ENCODE peak calls at places on chromosomes 5 and 9, in five cellular contexts. Q is HFF-Myc, S is PC-9, H is endothelial cell, J is choroid plexus epithelial cell. F is an unnamed sample.

GRCh38 chr9:132197856-132198550 is 36.1 kb downstream of the NTNG2 start:
- DNase-seq in J (no peak), S (no peak), Q (no peak), H (no peak), F (no peak)

GRCh38 chr5:32291591-32291990 is 21.1 kb downstream of the MTMR12 start:
- DNase-seq in S (peak), H (no peak), J (no peak), Q (no peak), F (no peak)

GRCh38 chr5:176823076-176823481 is 12.7 kb downstream of the UNC5A start:
- DNase-seq in Q (no peak), S (peak), J (no peak), H (no peak), F (no peak)

GRCh38 chr9:114803886-114804285 is 2.0 kb downstream of the TNFSF15 start:
- DNase-seq in H (no peak), Q (no peak), J (peak), S (no peak), F (no peak)

GRCh38 chr9:114291064-114291474 is 31.8 kb upstream of the ORM1 start:
- DNase-seq in H (peak), S (no peak), Q (no peak), J (peak), F (peak)

GRCh38 chr9:111728617-111729366 is 65.9 kb downstream of the SHOC1 start:
- DNase-seq in J (peak), H (no peak), S (peak), Q (peak), F (no peak)

GRCh38 chr9:74773886-74774479 is 113.7 kb downstream of the TRPM6 start:
- DNase-seq in Q (peak), H (peak), S (peak), J (peak), F (peak)

GRCh38 chr9:77588319-77588937 is 59.7 kb downstream of the GNA14 start:
- DNase-seq in S (peak), H (no peak), Q (peak), J (peak), F (no peak)

GRCh38 chr9:107983191-107983603 is 493.6 kb upstream of the KLF4 start:
- DNase-seq in J (peak), H (no peak), Q (peak), S (no peak), F (no peak)

GRCh38 chr9:13383216-13383615 is 103.7 kb upstream of the MPDZ start:
- DNase-seq in Q (no peak), H (no peak), J (no peak), S (no peak), F (no peak)

GRCh38 chr9:136847827-136848392 is 1.3 kb upstream of the PHPT1 start:
- DNase-seq in J (peak), S (peak), H (peak), Q (no peak), F (peak)

GRCh38 chr9:72599874-72600534 is 78.6 kb downstream of the TMC1 start:
- DNase-seq in J (no peak), H (no peak), Q (no peak), S (no peak), F (no peak)

GRCh38 chr9:72598639-72599038 is 77.2 kb downstream of the TMC1 start:
- DNase-seq in H (no peak), S (no peak), J (no peak), Q (no peak), F (no peak)

GRCh38 chr9:72597606-72598005 is 76.2 kb downstream of the TMC1 start:
- DNase-seq in J (no peak), S (no peak), Q (no peak), H (no peak), F (no peak)

GRCh38 chr9:72596451-72597180 is 75.2 kb downstream of the TMC1 start:
- DNase-seq in S (no peak), J (no peak), H (no peak), Q (no peak), F (no peak)

DNA sequence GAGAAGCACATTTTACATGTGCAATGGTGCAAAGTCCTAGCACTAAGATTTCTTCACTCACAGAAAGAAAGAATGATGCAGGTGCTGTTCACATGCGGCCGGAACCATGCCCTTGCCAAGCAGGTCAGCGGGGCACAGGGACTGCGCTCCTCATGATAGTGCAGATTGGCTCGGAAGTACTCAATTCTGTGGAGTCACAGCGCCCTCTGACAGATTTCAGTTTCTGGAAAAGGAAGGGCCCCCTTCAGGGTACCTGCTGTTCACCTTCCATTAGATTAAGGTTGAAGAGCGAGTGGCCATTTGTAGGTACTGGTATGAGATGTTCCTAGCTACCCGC is 75.7 kb downstream of the TMC1 start:
- DNase-seq in H (no peak), J (no peak), S (no peak), Q (no peak), F (no peak)
- TF ChIP-seq CTCF in H (no peak), J (no peak), S (no peak), Q (no peak), F (no peak)

DNA sequence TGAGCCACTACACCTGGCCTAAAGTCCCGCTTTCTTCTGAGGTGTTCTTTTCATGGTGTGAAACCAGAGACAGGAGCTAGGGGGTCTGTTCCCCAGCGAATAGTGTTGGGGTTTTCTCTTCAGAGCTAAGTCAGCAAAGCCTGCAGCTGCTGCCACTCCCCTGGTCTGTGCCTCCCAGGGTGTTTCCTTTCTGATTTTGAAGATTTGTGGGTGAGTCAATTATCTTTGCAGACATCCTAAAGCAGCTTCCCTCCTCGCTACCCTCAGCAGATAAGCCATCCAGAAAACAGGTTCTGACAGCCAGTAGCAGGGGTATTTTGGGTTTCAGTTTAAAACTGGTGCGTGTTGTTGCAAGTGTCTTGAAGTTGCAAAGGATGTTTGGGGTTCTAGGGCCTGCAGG is 71.9 kb upstream of the IQGAP2 start:
- DNase-seq in H (no peak), Q (no peak), J (no peak), S (no peak), F (no peak)
- TF ChIP-seq CTCF in H (no peak), Q (no peak), J (no peak), S (no peak), F (no peak)

GRCh38 chr5:179617930-179618329 is 5.5 kb downstream of the HNRNPH1 start:
- DNase-seq in J (no peak), S (no peak), Q (no peak), H (no peak), F (no peak)
- TF ChIP-seq CTCF in J (no peak), S (no peak), Q (no peak), H (no peak), F (no peak)

GRCh38 chr5:149267241-149267973 is 4.3 kb upstream of the AFAP1L1 start:
- DNase-seq in S (no peak), H (no peak), J (no peak), Q (no peak), F (no peak)

GRCh38 chr5:149264432-149265069 is 7.1 kb upstream of the AFAP1L1 start:
- DNase-seq in S (no peak), H (peak), J (no peak), Q (no peak), F (no peak)

GRCh38 chr5:149262315-149262714 is 9.3 kb upstream of the AFAP1L1 start:
- DNase-seq in H (no peak), Q (no peak), S (no peak), J (no peak), F (no peak)

GRCh38 chr5:149268928-149269557 is 2.6 kb upstream of the AFAP1L1 start:
- DNase-seq in J (peak), S (peak), H (no peak), Q (peak), F (no peak)

GRCh38 chr5:149265559-149265958 is 6.1 kb upstream of the AFAP1L1 start:
- DNase-seq in J (peak), Q (no peak), S (peak), H (no peak), F (no peak)
- TF ChIP-seq CTCF in J (peak), Q (peak), S (peak), H (peak), F (no peak)

GRCh38 chr5:170631471-170632195 is 127.8 kb downstream of the KCNIP1 start:
- DNase-seq in Q (no peak), J (no peak), S (peak), H (peak), F (no peak)
- TF ChIP-seq CTCF in Q (peak), J (peak), S (no peak), H (peak), F (no peak)

GRCh38 chr9:130039504-130040147 is 3.4 kb downstream of the FNBP1 start:
- DNase-seq in H (no peak), Q (no peak), J (peak), S (no peak), F (no peak)
- TF ChIP-seq CTCF in H (no peak), Q (peak), J (peak), S (no peak), F (no peak)

GRCh38 chr5:104576677-104577076 is 1014.1 kb upstream of the NUDT12 start:
- DNase-seq in J (no peak), H (no peak), S (no peak), Q (no peak), F (no peak)
- TF ChIP-seq CTCF in J (no peak), H (no peak), S (no peak), Q (no peak), F (no peak)

GRCh38 chr9:70120834-70121510 is 77.3 kb downstream of the MAMDC2 start:
- DNase-seq in J (peak), S (peak), Q (peak), H (no peak), F (no peak)
- TF ChIP-seq CTCF in J (peak), S (no peak), Q (peak), H (no peak), F (no peak)

GRCh38 chr5:135547590-135548254 is 12.0 kb upstream of the NEUROG1 start:
- DNase-seq in J (no peak), S (no peak), Q (no peak), H (no peak), F (no peak)

GRCh38 chr5:135546014-135546413 is 10.2 kb upstream of the NEUROG1 start:
- DNase-seq in J (no peak), S (no peak), H (no peak), Q (no peak), F (no peak)

GRCh38 chr5:135544666-135545045 is 8.9 kb upstream of the NEUROG1 start:
- DNase-seq in Q (no peak), H (no peak), S (no peak), J (no peak), F (no peak)

GRCh38 chr5:135545115-135545514 is 9.4 kb upstream of the NEUROG1 start:
- DNase-seq in H (no peak), J (no peak), Q (no peak), S (no peak), F (no peak)

DNA sequence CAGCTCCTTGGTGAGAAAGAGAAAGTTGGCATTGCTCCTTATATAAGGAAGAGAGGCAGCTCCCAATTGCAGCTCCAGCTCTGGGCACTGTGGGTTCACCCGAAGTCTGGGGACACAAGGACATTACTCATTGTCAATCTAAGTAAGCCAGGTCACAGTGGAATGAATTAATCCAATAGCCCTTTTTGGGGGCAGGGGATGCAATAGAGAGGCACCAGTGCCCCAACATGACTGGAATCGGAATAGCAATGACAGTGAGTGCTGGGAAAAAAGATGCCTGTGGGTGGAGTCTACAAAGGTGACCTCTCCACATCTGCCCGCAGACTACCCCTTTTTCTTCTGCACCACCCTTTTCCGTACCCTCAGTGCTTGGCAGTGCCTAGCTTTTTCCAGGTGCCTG is 11.1 kb upstream of the NEUROG1 start:
- DNase-seq in Q (no peak), H (no peak), J (no peak), S (no peak), F (no peak)
- TF ChIP-seq CTCF in Q (no peak), H (no peak), J (no peak), S (no peak), F (no peak)